ENCODE peak calls at places on chromosomes 7 and 10, in seven cellular contexts. H is neural progenitor cell, K is Panc1, M is heart left ventricle, G is colonic mucosa, Z is cardiac muscle cell, L is tibial artery. F is an unnamed sample.
A peak's percentile ranks its signal among the peaks of the same experiment; 100 is the strongest.

GRCh38 chr10:68403701-68404100 is 3.4 kb downstream of the RUFY2 start:
- DNase-seq in M (no peak), Z (no peak), G (no peak), H (no peak), L (no peak), K (no peak), F (peak; percentile 77)

GRCh38 chr7:139526578-139527544 is 3.4 kb downstream of the CLEC2L start:
- DNase-seq in G (no peak), M (no peak), Z (peak; percentile 87), H (no peak), L (no peak), K (no peak), F (peak; percentile 55)

GRCh38 chr7:54615545-54615944 is 73.4 kb downstream of the VSTM2A start:
- DNase-seq in L (no peak), H (no peak), K (no peak), Z (no peak), M (no peak), G (no peak), F (no peak)

GRCh38 chr7:391961-392524 is 102.1 kb downstream of the FOXL3 start:
- DNase-seq in G (peak; percentile 7), K (no peak), L (peak; percentile 13), Z (no peak), M (peak; percentile 12), H (no peak), F (no peak)

GRCh38 chr7:96131525-96131924 is 190.4 kb downstream of the SLC25A13 start:
- DNase-seq in G (no peak), M (no peak), H (peak; percentile 27), L (no peak), Z (no peak), K (no peak), F (no peak)

GRCh38 chr7:158164101-158165095 is 423.2 kb downstream of the PTPRN2 start:
- DNase-seq in M (no peak), L (no peak), K (no peak), G (no peak), H (peak; percentile 29), Z (no peak), F (no peak)

GRCh38 chr7:86814980-86815379 is 171.3 kb downstream of the GRM3 start:
- DNase-seq in H (peak; percentile 71), K (peak; percentile 12), G (no peak), L (no peak), M (no peak), Z (peak; percentile 6), F (peak; percentile 31)

GRCh38 chr10:68327889-68328786 is 3.7 kb upstream of the HNRNPH3 start:
- DNase-seq in M (no peak), Z (peak; percentile 86), H (peak; percentile 70), G (no peak), K (peak; percentile 64), L (no peak), F (no peak)

GRCh38 chr10:123797813-123798212 is 93.8 kb downstream of the CPXM2 start:
- DNase-seq in K (no peak), G (peak; percentile 1), Z (no peak), M (no peak), L (no peak), H (no peak), F (no peak)

GRCh38 chr10:63738410-63738809 is 217.2 kb downstream of the REEP3 start:
- DNase-seq in H (no peak), M (no peak), L (no peak), G (no peak), K (no peak), Z (peak; percentile 77), F (no peak)

GRCh38 chr10:69222157-69223027 is 2.3 kb downstream of the HKDC1 start:
- DNase-seq in G (peak; percentile 92), H (peak; percentile 77), K (peak; percentile 61), M (no peak), L (no peak), Z (peak; percentile 76), F (peak; percentile 59)

GRCh38 chr7:136339464-136339863 is 362.3 kb upstream of the MTPN start:
- DNase-seq in L (no peak), M (no peak), G (no peak), K (no peak), H (no peak), Z (no peak), F (no peak)

GRCh38 chr7:25998499-25998898 is 153.5 kb upstream of the NFE2L3 start:
- DNase-seq in K (no peak), L (no peak), M (no peak), H (no peak), G (no peak), Z (no peak), F (no peak)

GRCh38 chr7:23680417-23681405 is 712 bp downstream of the FAM221A start:
- DNase-seq in M (peak; percentile 66), H (peak; percentile 89), Z (peak; percentile 68), L (peak; percentile 25), K (no peak), G (peak; percentile 87), F (no peak)

GRCh38 chr10:44951827-44952226 is 7.8 kb upstream of the RASSF4 start:
- DNase-seq in H (no peak), G (peak; percentile 3), Z (no peak), M (no peak), L (no peak), K (no peak), F (no peak)

GRCh38 chr10:76051007-76051936 is 619.8 kb downstream of the LRMDA start:
- DNase-seq in G (no peak), Z (no peak), K (no peak), M (no peak), L (no peak), H (peak; percentile 84), F (peak; percentile 24)

GRCh38 chr7:155713382-155713781 is 68.9 kb downstream of the RBM33 start:
- DNase-seq in G (peak; percentile 52), H (no peak), L (peak; percentile 34), M (no peak), Z (no peak), K (no peak), F (no peak)

GRCh38 chr10:44045020-44045419 is 339.9 kb downstream of the CXCL12 start:
- DNase-seq in G (no peak), H (no peak), K (no peak), M (peak; percentile 80), L (no peak), Z (no peak), F (no peak)

GRCh38 chr10:131755200-131755599 is 145.6 kb upstream of the PPP2R2D start:
- DNase-seq in G (no peak), M (no peak), Z (no peak), H (no peak), K (no peak), L (no peak), F (no peak)

GRCh38 chr7:132750530-132751281 is 174.4 kb upstream of the PLXNA4 start:
- DNase-seq in M (no peak), Z (peak; percentile 53), H (no peak), K (no peak), L (no peak), G (no peak), F (no peak)

GRCh38 chr7:132750056-132750455 is 173.8 kb upstream of the PLXNA4 start:
- DNase-seq in G (no peak), L (no peak), H (no peak), M (no peak), Z (peak; percentile 53), K (no peak), F (no peak)

GRCh38 chr7:132742152-132742551 is 165.9 kb upstream of the PLXNA4 start:
- DNase-seq in M (peak; percentile 41), K (no peak), G (no peak), Z (peak; percentile 97), L (no peak), H (no peak), F (no peak)

GRCh38 chr7:132743974-132744373 is 167.7 kb upstream of the PLXNA4 start:
- DNase-seq in K (no peak), G (no peak), H (no peak), M (no peak), Z (no peak), L (no peak), F (no peak)

GRCh38 chr7:132745510-132745909 is 169.2 kb upstream of the PLXNA4 start:
- DNase-seq in H (no peak), M (no peak), Z (no peak), L (no peak), K (no peak), G (no peak), F (no peak)
- H3K36me3 ChIP-seq in H (no peaks in the 10 kb centered on the region), M (no peaks in the 10 kb centered on the region), Z (no peaks in the 10 kb centered on the region), L (no peaks in the 10 kb centered on the region), K (no peaks in the 10 kb centered on the region), G (no peaks in the 10 kb centered on the region), F (no peaks in the 10 kb centered on the region)

DNA sequence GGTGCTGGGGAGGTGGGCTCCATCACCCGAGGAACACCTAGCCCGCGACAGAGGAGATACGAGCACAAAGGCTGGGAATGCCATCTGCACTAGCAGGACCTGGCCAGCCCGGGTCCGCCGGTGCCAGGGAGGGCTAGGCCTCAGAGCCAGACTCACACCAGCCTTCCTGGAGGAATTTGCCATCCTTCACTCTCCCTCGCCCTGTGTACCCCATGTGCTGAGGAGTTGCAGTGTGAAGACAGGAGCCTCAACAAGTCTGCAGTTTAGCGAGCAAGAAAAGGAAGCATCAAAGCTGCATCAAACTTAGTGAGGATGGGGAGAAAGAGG is 123.7 kb upstream of the JCAD start:
- DNase-seq in L (no peak), K (no peak), G (no peak), H (no peak), Z (no peak), M (no peak), F (no peak)
- TF ChIP-seq CTCF in L (no peak), K (no peak), G (no peak), H (no peak), Z (no peak), M (no peak), F (no peak)

GRCh38 chr10:95792874-95793285 is 36.9 kb downstream of the ENTPD1 start:
- DNase-seq in G (no peak), Z (peak; percentile 97), M (no peak), K (no peak), L (peak; percentile 29), H (peak; percentile 35), F (no peak)
- H3K27ac ChIP-seq in G (peak overlapping the region; percentile 29), Z (no peak overlapping the region), M (peak overlapping the region; percentile 76), K (no peak overlapping the region), L (peak overlapping the region; percentile 77), H (no peak overlapping the region), F (no peak overlapping the region)

GRCh38 chr7:130899638-130900401 is 165.8 kb upstream of the KLF14 start:
- DNase-seq in K (peak; percentile 72), M (no peak), Z (no peak), H (no peak), G (peak; percentile 91), L (no peak), F (no peak)

GRCh38 chr7:130900471-130901076 is 166.6 kb upstream of the KLF14 start:
- DNase-seq in G (no peak), M (no peak), H (no peak), Z (no peak), K (peak; percentile 60), L (no peak), F (no peak)

GRCh38 chr7:130897515-130898419 is 163.8 kb upstream of the KLF14 start:
- DNase-seq in K (no peak), M (no peak), H (no peak), G (no peak), Z (no peak), L (no peak), F (no peak)

GRCh38 chr7:130896898-130897514 is 163.0 kb upstream of the KLF14 start:
- DNase-seq in M (peak; percentile 79), Z (peak; percentile 89), G (peak; percentile 85), L (no peak), K (no peak), H (peak; percentile 85), F (peak; percentile 70)

GRCh38 chr7:130899071-130899451 is 165.1 kb upstream of the KLF14 start:
- DNase-seq in L (no peak), G (no peak), H (no peak), Z (no peak), K (no peak), M (no peak), F (no peak)
- H3K36me3 ChIP-seq in L (peaks cover 40% of the 10 kb centered on the region), G (no peaks in the 10 kb centered on the region), H (no peaks in the 10 kb centered on the region), Z (no peaks in the 10 kb centered on the region), K (peaks cover 19% of the 10 kb centered on the region), M (no peaks in the 10 kb centered on the region), F (no peaks in the 10 kb centered on the region)

GRCh38 chr7:150875791-150876190 is 23.5 kb downstream of the AOC1 start:
- DNase-seq in H (no peak), G (no peak), M (no peak), K (no peak), L (no peak), Z (no peak), F (no peak)
- TF ChIP-seq CTCF in H (no peak), G (no peak), M (no peak), K (peak; percentile 35), L (no peak), Z (peak; percentile 3), F (peak; percentile 35)

F was measured in WERI-Rb-1.